ENCODE peak calls at places on chromosomes 4 and X, in nine cellular contexts. One of them, this sample, is unnamed.
A peak's percentile ranks its signal among the peaks of the same experiment; 100 is the strongest.

GRCh38 chrX:103382893-103383292 is 6.6 kb downstream of the BEX3 start:
- DNase-seq in sigmoid colon: no peak
- DNase-seq in HepG2: no peak
- DNase-seq in suprapubic skin: no peak
- DNase-seq in transverse colon: no peak
- DNase-seq in stomach: no peak
- DNase-seq in prostate gland: no peak
- DNase-seq in endothelial cell of umbilical vein: no peak
- DNase-seq in HCT116: no peak
- DNase-seq in this sample: no peak

GRCh38 chr4:38078590-38079381 is 118.6 kb downstream of the PTTG2 start:
- DNase-seq in endothelial cell of umbilical vein: peak; percentile 81
- DNase-seq in prostate gland: no peak
- DNase-seq in HCT116: no peak
- DNase-seq in suprapubic skin: no peak
- DNase-seq in HepG2: peak; percentile 65
- DNase-seq in stomach: no peak
- DNase-seq in sigmoid colon: no peak
- DNase-seq in transverse colon: peak; percentile 63
- DNase-seq in this sample: no peak

GRCh38 chr4:158020175-158020574 is 152.7 kb downstream of the GASK1B start:
- DNase-seq in sigmoid colon: peak; percentile 80
- DNase-seq in prostate gland: peak; percentile 70
- DNase-seq in transverse colon: peak; percentile 18
- DNase-seq in suprapubic skin: no peak
- DNase-seq in HCT116: peak; percentile 18
- DNase-seq in endothelial cell of umbilical vein: peak; percentile 96
- DNase-seq in HepG2: peak; percentile 92
- DNase-seq in stomach: no peak
- DNase-seq in this sample: no peak

GRCh38 chrX:155026727-155027508 is at the start of gene FUNDC2:
- DNase-seq in prostate gland: peak; percentile 88
- DNase-seq in transverse colon: peak; percentile 95
- DNase-seq in HepG2: peak; percentile 87
- DNase-seq in stomach: peak; percentile 93
- DNase-seq in HCT116: peak; percentile 86
- DNase-seq in sigmoid colon: peak; percentile 97
- DNase-seq in endothelial cell of umbilical vein: peak; percentile 94
- DNase-seq in suprapubic skin: peak; percentile 93
- DNase-seq in this sample: peak; percentile 98

GRCh38 chr4:76589872-76590846 is 155.1 kb downstream of the SHROOM3 start:
- DNase-seq in transverse colon: peak; percentile 51
- DNase-seq in endothelial cell of umbilical vein: no peak
- DNase-seq in suprapubic skin: no peak
- DNase-seq in stomach: peak; percentile 74
- DNase-seq in HepG2: peak; percentile 52
- DNase-seq in prostate gland: no peak
- DNase-seq in HCT116: peak; percentile 39
- DNase-seq in sigmoid colon: no peak
- DNase-seq in this sample: no peak

GRCh38 chrX:51641421-51642021 is 22.8 kb upstream of the CENPVL3 start:
- DNase-seq in stomach: no peak
- DNase-seq in HepG2: peak; percentile 12
- DNase-seq in endothelial cell of umbilical vein: peak; percentile 26
- DNase-seq in suprapubic skin: no peak
- DNase-seq in sigmoid colon: no peak
- DNase-seq in transverse colon: no peak
- DNase-seq in HCT116: peak; percentile 36
- DNase-seq in prostate gland: no peak
- DNase-seq in this sample: no peak

GRCh38 chrX:69024931-69025330 is 140.3 kb downstream of the PJA1 start:
- DNase-seq in transverse colon: peak; percentile 73
- DNase-seq in prostate gland: peak; percentile 64
- DNase-seq in suprapubic skin: peak; percentile 82
- DNase-seq in stomach: peak; percentile 78
- DNase-seq in sigmoid colon: peak; percentile 88
- DNase-seq in HepG2: no peak
- DNase-seq in HCT116: no peak
- DNase-seq in endothelial cell of umbilical vein: no peak
- DNase-seq in this sample: peak; percentile 79

GRCh38 chrX:154096140-154097002 is 1.1 kb downstream of the MECP2 start:
- DNase-seq in HepG2: peak; percentile 12
- DNase-seq in suprapubic skin: no peak
- DNase-seq in endothelial cell of umbilical vein: no peak
- DNase-seq in sigmoid colon: no peak
- DNase-seq in prostate gland: no peak
- DNase-seq in HCT116: no peak
- DNase-seq in stomach: no peak
- DNase-seq in transverse colon: no peak
- DNase-seq in this sample: no peak

GRCh38 chrX:39814391-39814790 is 283.4 kb downstream of the BCOR start:
- DNase-seq in HCT116: peak; percentile 15
- DNase-seq in HepG2: no peak
- DNase-seq in prostate gland: no peak
- DNase-seq in sigmoid colon: no peak
- DNase-seq in endothelial cell of umbilical vein: peak; percentile 20
- DNase-seq in transverse colon: peak; percentile 27
- DNase-seq in suprapubic skin: no peak
- DNase-seq in stomach: no peak
- DNase-seq in this sample: peak; percentile 18

GRCh38 chr4:134518574-134519217 is 317.1 kb upstream of the PABPC4L start:
- DNase-seq in transverse colon: no peak
- DNase-seq in suprapubic skin: no peak
- DNase-seq in prostate gland: no peak
- DNase-seq in HepG2: no peak
- DNase-seq in stomach: no peak
- DNase-seq in sigmoid colon: no peak
- DNase-seq in HCT116: no peak
- DNase-seq in endothelial cell of umbilical vein: no peak
- DNase-seq in this sample: no peak

GRCh38 chrX:45758319-45758718 is 557.6 kb upstream of the DIPK2B start:
- DNase-seq in sigmoid colon: no peak
- DNase-seq in transverse colon: peak; percentile 17
- DNase-seq in HepG2: no peak
- DNase-seq in endothelial cell of umbilical vein: peak; percentile 86
- DNase-seq in prostate gland: no peak
- DNase-seq in HCT116: no peak
- DNase-seq in stomach: no peak
- DNase-seq in suprapubic skin: no peak
- DNase-seq in this sample: no peak
- H3K4me1 ChIP-seq in sigmoid colon: no peaks in the 10 kb centered on the region
- H3K4me1 ChIP-seq in transverse colon: no peaks in the 10 kb centered on the region
- H3K4me1 ChIP-seq in HepG2: peaks cover 23% of the 10 kb centered on the region
- H3K4me1 ChIP-seq in endothelial cell of umbilical vein: peaks cover 90% of the 10 kb centered on the region
- H3K4me1 ChIP-seq in prostate gland: no peaks in the 10 kb centered on the region
- H3K4me1 ChIP-seq in HCT116: peaks cover 96% of the 10 kb centered on the region
- H3K4me1 ChIP-seq in stomach: peaks cover 11% of the 10 kb centered on the region
- H3K4me1 ChIP-seq in suprapubic skin: peaks cover 4% of the 10 kb centered on the region
- H3K4me1 ChIP-seq in this sample: peaks cover 88% of the 10 kb centered on the region

DNA sequence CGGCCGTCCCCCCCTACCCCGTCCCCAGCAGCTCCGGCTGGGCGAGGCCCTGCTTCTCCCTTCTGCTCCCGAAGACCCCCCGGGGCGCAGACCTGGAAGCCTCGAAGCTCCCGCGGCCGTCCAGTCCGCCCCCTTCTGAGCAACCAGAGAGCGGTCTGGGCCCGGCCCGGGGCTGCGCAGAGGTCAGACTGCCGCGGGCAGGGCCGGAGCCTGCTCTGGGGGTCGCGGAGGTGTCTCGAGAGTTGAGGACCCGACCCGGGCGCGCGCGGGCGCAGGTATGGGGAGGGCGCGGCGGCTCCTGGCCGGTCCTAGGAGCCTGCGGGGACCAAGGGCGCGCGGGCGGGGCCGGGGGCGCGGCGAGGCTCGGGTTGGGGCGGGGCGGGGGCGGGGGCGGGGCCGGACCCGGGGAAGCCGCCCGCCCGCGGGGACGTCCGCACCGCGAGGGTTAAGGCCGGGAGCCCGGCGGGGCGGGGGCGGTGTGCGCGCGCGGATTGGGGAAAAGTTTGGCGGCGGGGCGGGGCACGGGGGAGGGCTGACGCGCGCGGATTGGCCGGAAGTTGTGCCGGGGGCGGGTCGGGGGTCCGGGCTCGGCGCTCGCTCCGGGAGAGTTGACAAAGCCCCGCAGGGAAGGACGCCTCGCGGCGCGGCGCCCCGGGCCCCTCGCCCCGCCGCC is at the start of gene FGFRL1:
- DNase-seq in sigmoid colon: peak; percentile 96
- DNase-seq in HCT116: peak; percentile 73
- DNase-seq in prostate gland: peak; percentile 92
- DNase-seq in HepG2: peak; percentile 70
- DNase-seq in stomach: peak; percentile 96
- DNase-seq in suprapubic skin: peak; percentile 96
- DNase-seq in transverse colon: peak; percentile 96
- DNase-seq in endothelial cell of umbilical vein: peak; percentile 76
- DNase-seq in this sample: peak; percentile 96
- TF ChIP-seq POLR2AphosphoS5 in sigmoid colon: no peak
- TF ChIP-seq POLR2AphosphoS5 in HCT116: peak; percentile 36
- TF ChIP-seq POLR2AphosphoS5 in prostate gland: no peak
- TF ChIP-seq POLR2AphosphoS5 in HepG2: no peak
- TF ChIP-seq POLR2AphosphoS5 in stomach: peak; percentile 11
- TF ChIP-seq POLR2AphosphoS5 in suprapubic skin: no peak
- TF ChIP-seq POLR2AphosphoS5 in transverse colon: peak; percentile 26
- TF ChIP-seq POLR2AphosphoS5 in endothelial cell of umbilical vein: peak; percentile 25
- TF ChIP-seq POLR2AphosphoS5 in this sample: no peak

DNA sequence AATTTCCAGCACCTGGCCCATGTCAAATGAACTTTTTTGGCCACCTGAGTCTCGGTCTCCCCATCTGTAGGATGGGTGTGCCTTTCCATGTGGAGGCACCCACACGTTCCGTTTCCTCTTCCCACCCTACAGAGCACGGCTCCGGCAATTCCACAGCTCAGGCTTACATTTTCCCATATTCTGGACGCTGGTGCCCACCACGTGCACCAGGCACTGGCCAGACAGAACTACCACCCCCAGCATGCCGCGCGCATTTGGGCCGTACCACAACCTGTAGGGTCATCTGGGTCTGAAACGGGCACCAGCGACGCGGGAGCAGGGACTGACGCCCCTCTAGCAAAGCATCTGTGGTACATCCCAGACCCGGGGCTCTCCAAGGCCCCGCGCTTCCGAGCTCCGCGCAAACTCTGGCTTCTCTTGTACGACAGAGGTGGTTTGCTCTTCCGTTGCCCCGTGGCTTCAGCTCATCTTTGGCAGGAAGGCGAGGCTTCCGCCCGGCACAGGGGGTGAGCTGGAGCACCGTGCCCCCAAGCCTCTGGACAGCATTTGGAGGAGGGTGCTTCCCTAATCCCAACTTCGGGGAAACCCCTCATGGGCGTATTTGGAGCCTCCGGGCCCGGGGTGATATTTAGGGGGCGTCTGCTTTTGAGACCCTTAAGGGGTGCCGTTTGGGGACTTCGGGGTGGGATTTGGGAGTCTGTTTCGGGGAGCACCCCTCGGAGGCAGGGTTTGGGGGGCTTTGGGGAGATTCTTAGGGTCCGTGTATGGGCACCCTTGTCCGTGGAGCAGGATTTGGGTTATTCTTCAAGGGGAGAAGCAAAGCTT is 3.0 kb upstream of the UBA1 start:
- DNase-seq in stomach: peak; percentile 81
- DNase-seq in transverse colon: peak; percentile 87
- DNase-seq in HepG2: peak; percentile 87
- DNase-seq in HCT116: peak; percentile 83
- DNase-seq in sigmoid colon: peak; percentile 94
- DNase-seq in endothelial cell of umbilical vein: peak; percentile 88
- DNase-seq in prostate gland: peak; percentile 73
- DNase-seq in suprapubic skin: peak; percentile 86
- DNase-seq in this sample: peak; percentile 95
- TF ChIP-seq POLR2A in stomach: no peak
- TF ChIP-seq POLR2A in transverse colon: peak; percentile 48
- TF ChIP-seq POLR2A in HepG2: peak; percentile 76
- TF ChIP-seq POLR2A in HCT116: peak; percentile 26
- TF ChIP-seq POLR2A in sigmoid colon: no peak
- TF ChIP-seq POLR2A in endothelial cell of umbilical vein: peak; percentile 68
- TF ChIP-seq POLR2A in prostate gland: peak; percentile 24
- TF ChIP-seq POLR2A in suprapubic skin: no peak
- TF ChIP-seq POLR2A in this sample: no peak

GRCh38 chr4:98606879-98607278 is 51.5 kb downstream of the TSPAN5 start:
- DNase-seq in endothelial cell of umbilical vein: no peak
- DNase-seq in transverse colon: no peak
- DNase-seq in HepG2: no peak
- DNase-seq in suprapubic skin: no peak
- DNase-seq in stomach: no peak
- DNase-seq in sigmoid colon: no peak
- DNase-seq in prostate gland: no peak
- DNase-seq in HCT116: no peak
- DNase-seq in this sample: no peak

GRCh38 chr4:98609946-98610345 is 48.5 kb downstream of the TSPAN5 start:
- DNase-seq in transverse colon: no peak
- DNase-seq in HepG2: no peak
- DNase-seq in endothelial cell of umbilical vein: no peak
- DNase-seq in sigmoid colon: no peak
- DNase-seq in prostate gland: no peak
- DNase-seq in HCT116: no peak
- DNase-seq in stomach: no peak
- DNase-seq in suprapubic skin: no peak
- DNase-seq in this sample: no peak

GRCh38 chr4:98605216-98605615 is 53.2 kb downstream of the TSPAN5 start:
- DNase-seq in prostate gland: no peak
- DNase-seq in endothelial cell of umbilical vein: no peak
- DNase-seq in transverse colon: no peak
- DNase-seq in stomach: no peak
- DNase-seq in HepG2: no peak
- DNase-seq in suprapubic skin: no peak
- DNase-seq in sigmoid colon: no peak
- DNase-seq in HCT116: no peak
- DNase-seq in this sample: no peak

GRCh38 chr4:98610926-98611325 is 47.5 kb downstream of the TSPAN5 start:
- DNase-seq in transverse colon: no peak
- DNase-seq in sigmoid colon: no peak
- DNase-seq in endothelial cell of umbilical vein: no peak
- DNase-seq in prostate gland: no peak
- DNase-seq in stomach: no peak
- DNase-seq in suprapubic skin: no peak
- DNase-seq in HepG2: no peak
- DNase-seq in HCT116: no peak
- DNase-seq in this sample: no peak

DNA sequence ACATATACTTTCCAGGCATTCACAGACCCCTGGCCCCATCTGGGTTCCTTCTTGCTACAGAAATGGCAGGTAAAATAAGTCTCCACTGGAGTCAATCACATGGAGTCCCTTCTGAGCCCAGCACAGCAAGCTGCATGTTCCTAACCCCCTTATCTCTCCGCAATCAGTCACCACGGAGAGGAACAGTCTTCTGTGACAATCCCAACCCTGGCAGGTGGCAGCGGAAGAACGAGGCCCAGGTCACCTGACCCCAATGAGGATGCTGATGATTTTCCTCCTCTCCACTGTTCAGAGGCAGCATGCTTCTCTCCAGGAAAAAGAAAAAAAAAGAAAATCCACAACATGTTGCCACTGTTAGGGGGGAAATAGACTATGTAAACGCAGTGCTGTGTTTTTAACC is 50.1 kb downstream of the TSPAN5 start:
- DNase-seq in HCT116: no peak
- DNase-seq in transverse colon: no peak
- DNase-seq in HepG2: no peak
- DNase-seq in suprapubic skin: no peak
- DNase-seq in endothelial cell of umbilical vein: no peak
- DNase-seq in prostate gland: no peak
- DNase-seq in sigmoid colon: no peak
- DNase-seq in stomach: no peak
- DNase-seq in this sample: no peak
- H3K4me1 ChIP-seq in HCT116: peaks cover 34% of the 10 kb centered on the region
- H3K4me1 ChIP-seq in transverse colon: no peaks in the 10 kb centered on the region
- H3K4me1 ChIP-seq in HepG2: no peaks in the 10 kb centered on the region
- H3K4me1 ChIP-seq in suprapubic skin: peaks cover 18% of the 10 kb centered on the region
- H3K4me1 ChIP-seq in endothelial cell of umbilical vein: no peaks in the 10 kb centered on the region
- H3K4me1 ChIP-seq in prostate gland: no peaks in the 10 kb centered on the region
- H3K4me1 ChIP-seq in sigmoid colon: peaks cover 15% of the 10 kb centered on the region
- H3K4me1 ChIP-seq in stomach: peaks cover 48% of the 10 kb centered on the region
- H3K4me1 ChIP-seq in this sample: peaks cover 8% of the 10 kb centered on the region

This sample was measured in spleen.